ENCODE peak calls at places on chromosomes 13 and 19, in six cellular contexts. One of them, this sample, is unnamed.

GRCh38 chr19:11195169-11195568 is 2.2 kb downstream of the KANK2 start:
- DNase-seq in activated CD4-positive, CD25-positive, alpha-beta regulatory T cell: no peak
- DNase-seq in natural killer cell treated with Interleukin-12 subunit alpha and Interleukin-12 subunit beta and Interleukin-15 and Interleukin-18, amount 100 ng/mL, for 72 hours: no peak
- DNase-seq in SHP77 treated with DMSO at 0.1 percent for 48 hours: no peak
- DNase-seq in DMS153: no peak
- DNase-seq in adrenal gland: no peak
- DNase-seq in this sample: no peak

GRCh38 chr13:46137627-46138026 is 32.8 kb upstream of the CPB2 start:
- DNase-seq in activated CD4-positive, CD25-positive, alpha-beta regulatory T cell: no peak
- DNase-seq in natural killer cell treated with Interleukin-12 subunit alpha and Interleukin-12 subunit beta and Interleukin-15 and Interleukin-18, amount 100 ng/mL, for 72 hours: no peak
- DNase-seq in SHP77 treated with DMSO at 0.1 percent for 48 hours: no peak
- DNase-seq in DMS153: no peak
- DNase-seq in adrenal gland: no peak
- DNase-seq in this sample: no peak

GRCh38 chr19:1608414-1609391 is 3.4 kb upstream of the UQCR11 start:
- DNase-seq in activated CD4-positive, CD25-positive, alpha-beta regulatory T cell: no peak
- DNase-seq in natural killer cell treated with Interleukin-12 subunit alpha and Interleukin-12 subunit beta and Interleukin-15 and Interleukin-18, amount 100 ng/mL, for 72 hours: no peak
- DNase-seq in SHP77 treated with DMSO at 0.1 percent for 48 hours: no peak
- DNase-seq in DMS153: no peak
- DNase-seq in adrenal gland: no peak
- DNase-seq in this sample: no peak

GRCh38 chr19:40552848-40553247 is 23.8 kb upstream of the SHKBP1 start:
- DNase-seq in activated CD4-positive, CD25-positive, alpha-beta regulatory T cell: no peak
- DNase-seq in natural killer cell treated with Interleukin-12 subunit alpha and Interleukin-12 subunit beta and Interleukin-15 and Interleukin-18, amount 100 ng/mL, for 72 hours: no peak
- DNase-seq in SHP77 treated with DMSO at 0.1 percent for 48 hours: no peak
- DNase-seq in DMS153: no peak
- DNase-seq in adrenal gland: no peak
- DNase-seq in this sample: no peak

GRCh38 chr13:58883405-58883804 is 1251.9 kb downstream of the PCDH17 start:
- DNase-seq in activated CD4-positive, CD25-positive, alpha-beta regulatory T cell: no peak
- DNase-seq in natural killer cell treated with Interleukin-12 subunit alpha and Interleukin-12 subunit beta and Interleukin-15 and Interleukin-18, amount 100 ng/mL, for 72 hours: no peak
- DNase-seq in SHP77 treated with DMSO at 0.1 percent for 48 hours: no peak
- DNase-seq in DMS153: no peak
- DNase-seq in adrenal gland: no peak
- DNase-seq in this sample: no peak

GRCh38 chr13:114045113-114045735 is 71.3 kb upstream of the C13orf46 start:
- DNase-seq in activated CD4-positive, CD25-positive, alpha-beta regulatory T cell: no peak
- DNase-seq in natural killer cell treated with Interleukin-12 subunit alpha and Interleukin-12 subunit beta and Interleukin-15 and Interleukin-18, amount 100 ng/mL, for 72 hours: no peak
- DNase-seq in SHP77 treated with DMSO at 0.1 percent for 48 hours: no peak
- DNase-seq in DMS153: no peak
- DNase-seq in adrenal gland: no peak
- DNase-seq in this sample: no peak

GRCh38 chr13:101289764-101290163 is 126.5 kb downstream of the NALCN start:
- DNase-seq in activated CD4-positive, CD25-positive, alpha-beta regulatory T cell: no peak
- DNase-seq in natural killer cell treated with Interleukin-12 subunit alpha and Interleukin-12 subunit beta and Interleukin-15 and Interleukin-18, amount 100 ng/mL, for 72 hours: no peak
- DNase-seq in SHP77 treated with DMSO at 0.1 percent for 48 hours: peak
- DNase-seq in DMS153: peak
- DNase-seq in adrenal gland: no peak
- DNase-seq in this sample: peak

GRCh38 chr19:12913871-12914690 is 5.0 kb downstream of the SYCE2 start:
- DNase-seq in activated CD4-positive, CD25-positive, alpha-beta regulatory T cell: no peak
- DNase-seq in natural killer cell treated with Interleukin-12 subunit alpha and Interleukin-12 subunit beta and Interleukin-15 and Interleukin-18, amount 100 ng/mL, for 72 hours: peak
- DNase-seq in SHP77 treated with DMSO at 0.1 percent for 48 hours: no peak
- DNase-seq in DMS153: peak
- DNase-seq in adrenal gland: peak
- DNase-seq in this sample: no peak

GRCh38 chr19:18597809-18598660 is 8.6 kb downstream of the CRLF1 start:
- DNase-seq in activated CD4-positive, CD25-positive, alpha-beta regulatory T cell: no peak
- DNase-seq in natural killer cell treated with Interleukin-12 subunit alpha and Interleukin-12 subunit beta and Interleukin-15 and Interleukin-18, amount 100 ng/mL, for 72 hours: no peak
- DNase-seq in SHP77 treated with DMSO at 0.1 percent for 48 hours: no peak
- DNase-seq in DMS153: no peak
- DNase-seq in adrenal gland: no peak
- DNase-seq in this sample: no peak

GRCh38 chr19:2231621-2232221 is 4.4 kb downstream of the PLEKHJ1 start:
- DNase-seq in activated CD4-positive, CD25-positive, alpha-beta regulatory T cell: no peak
- DNase-seq in natural killer cell treated with Interleukin-12 subunit alpha and Interleukin-12 subunit beta and Interleukin-15 and Interleukin-18, amount 100 ng/mL, for 72 hours: no peak
- DNase-seq in SHP77 treated with DMSO at 0.1 percent for 48 hours: peak
- DNase-seq in DMS153: no peak
- DNase-seq in adrenal gland: peak
- DNase-seq in this sample: no peak

This sample was measured in AG04450.